ENCODE peak calls at places on chromosomes 7 and 10, in five cellular contexts. U is HFFc6; Y is cardiac fibroblast; N is fibroblast of lung; D is activated CD8-positive, alpha-beta T cell treated with anti-CD3 and anti-CD28 coated beads for 36 hours. O is an unnamed sample.

GRCh38 chr7:138618933-138619332 is 82.2 kb downstream of the SVOPL start:
- DNase-seq in U (no peak), Y (no peak), N (no peak), D (no peak), O (no peak)

GRCh38 chr10:121975295-121976086 is 474 bp upstream of the NSMCE4A start:
- DNase-seq in U (no peak), Y (no peak), N (no peak), D (no peak), O (no peak)

GRCh38 chr10:1548146-1548545 is 189.2 kb downstream of the ADARB2 start:
- DNase-seq in U (no peak), Y (no peak), N (no peak), D (no peak), O (no peak)

GRCh38 chr7:2069472-2069860 is 163.3 kb downstream of the MAD1L1 start:
- DNase-seq in U (no peak), Y (no peak), N (no peak), D (no peak), O (no peak)

GRCh38 chr7:17963281-17963680 is 23.0 kb upstream of the SNX13 start:
- DNase-seq in U (peak), Y (peak), N (peak), D (no peak), O (peak)

GRCh38 chr10:102274062-102274461 is 28.7 kb downstream of the GBF1 start:
- DNase-seq in U (no peak), Y (no peak), N (no peak), D (no peak), O (no peak)

GRCh38 chr10:43284341-43284910 is 17.6 kb upstream of the RASGEF1A start:
- DNase-seq in U (no peak), Y (no peak), N (no peak), D (peak), O (no peak)

GRCh38 chr10:113199459-113199858 is 249.4 kb downstream of the TCF7L2 start:
- DNase-seq in U (peak), Y (no peak), N (peak), D (no peak), O (peak)

GRCh38 chr7:96311967-96312366 is 9.9 kb downstream of the SLC25A13 start:
- DNase-seq in U (no peak), Y (peak), N (peak), D (no peak), O (peak)

GRCh38 chr7:28528899-28529298 is 116.6 kb downstream of the CREB5 start:
- DNase-seq in U (no peak), Y (no peak), N (no peak), D (no peak), O (no peak)

GRCh38 chr7:33156441-33156840 is 27.1 kb downstream of the BBS9 start:
- DNase-seq in U (no peak), Y (no peak), N (no peak), D (no peak), O (no peak)

DNA sequence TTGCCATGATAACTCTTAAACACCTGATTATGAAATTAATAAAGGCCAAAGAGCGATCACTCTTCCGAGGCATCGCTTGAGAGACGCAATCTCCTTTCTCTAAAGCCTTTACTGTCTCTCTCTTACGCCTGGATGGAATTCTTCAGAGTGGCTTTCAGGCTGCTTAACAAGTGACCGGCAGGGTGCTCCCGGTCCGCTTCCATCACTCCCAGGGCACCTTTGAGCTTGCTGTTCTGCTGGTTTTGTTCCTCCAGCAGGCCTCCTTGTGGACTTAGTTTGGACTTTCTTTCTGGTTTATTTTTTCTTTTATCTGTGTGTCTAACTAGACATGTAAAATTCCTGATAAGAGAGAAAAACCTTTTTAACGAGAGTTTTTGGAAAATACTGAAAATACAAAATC is 60.9 kb downstream of the MRPL32 start:
- DNase-seq in U (no peak), Y (peak), N (peak), D (no peak), O (no peak)
- TF ChIP-seq CTCF in U (no peak), Y (no peak), N (no peak), D (no peak), O (no peak)

DNA sequence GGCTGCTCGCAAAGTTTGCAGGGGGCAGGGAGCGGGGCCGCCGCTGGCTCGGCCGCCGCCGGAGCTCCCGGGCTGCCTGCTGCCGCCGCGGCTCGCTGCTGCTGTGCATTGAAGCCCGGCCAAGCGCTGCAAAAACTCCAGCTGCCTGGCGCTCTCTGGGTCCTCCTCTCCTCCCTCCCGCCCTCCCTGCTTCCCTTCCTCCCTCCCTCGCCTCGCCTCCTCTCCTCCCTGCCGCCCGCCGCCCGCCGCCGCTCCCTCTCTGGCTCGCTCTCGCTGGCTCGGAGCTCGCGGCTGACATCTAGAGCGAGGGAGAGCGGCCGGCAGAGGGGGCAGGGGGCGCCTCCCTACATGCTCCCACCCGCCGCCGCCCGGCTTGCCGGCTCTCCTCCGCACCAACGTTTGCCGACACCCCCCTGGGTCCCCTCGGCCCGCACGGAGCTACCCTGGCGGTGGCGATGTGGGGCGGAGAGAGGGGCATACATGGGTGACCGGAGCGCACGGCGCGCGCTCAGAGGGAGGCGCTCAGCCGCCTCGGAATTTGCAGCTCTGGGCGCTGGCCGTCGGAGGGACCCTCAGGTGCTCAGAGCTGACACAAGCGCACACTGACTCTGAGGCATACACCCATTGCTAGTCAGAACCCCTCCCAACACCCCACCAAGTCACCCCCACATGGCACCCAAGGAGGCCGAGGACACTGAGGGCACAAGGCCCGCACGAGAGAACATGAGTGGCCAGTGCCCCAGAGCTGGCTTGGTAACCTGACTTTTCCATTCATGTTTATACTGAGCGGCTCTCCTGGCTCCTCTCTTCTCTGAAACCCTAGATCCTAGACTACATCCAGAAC is 1.2 kb upstream of the PLXNA4 start:
- DNase-seq in U (no peak), Y (peak), N (peak), D (peak), O (peak)
- TF ChIP-seq CTCF in U (no peak), Y (no peak), N (peak), D (no peak), O (no peak)

DNA sequence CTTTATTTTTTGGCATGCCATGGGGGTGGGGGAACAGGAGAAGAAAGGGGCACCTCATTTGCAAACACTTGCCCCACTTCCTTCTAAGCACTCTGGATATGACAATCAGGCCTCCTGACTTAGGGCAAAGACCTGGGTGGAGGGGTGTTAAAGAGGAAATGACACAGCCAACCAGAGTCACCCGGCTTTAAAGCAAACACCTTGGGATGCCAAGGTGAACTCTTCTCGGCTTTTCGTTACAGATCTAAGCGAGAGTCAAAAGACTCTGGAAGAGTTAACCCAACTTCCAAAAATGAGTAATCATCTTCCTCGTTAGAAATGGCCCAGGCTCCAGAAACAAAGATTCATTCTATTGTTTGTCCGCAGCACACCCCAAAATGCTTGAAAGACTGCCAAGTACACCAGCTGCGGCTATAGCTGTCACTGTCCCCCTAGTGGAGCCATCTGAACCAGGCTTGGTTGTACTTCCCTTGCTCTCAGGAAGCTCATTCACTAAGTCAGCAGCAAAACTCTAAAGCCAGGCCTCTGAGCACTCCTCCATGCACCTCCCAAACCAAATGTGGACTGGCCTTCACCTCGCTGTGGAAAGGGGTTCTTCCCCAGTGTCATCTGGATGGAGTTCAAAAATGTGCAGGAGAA is 24.8 kb downstream of the FAM53B start:
- DNase-seq in U (peak), Y (peak), N (peak), D (peak), O (peak)
- TF ChIP-seq CTCF in U (peak), Y (peak), N (peak), D (peak), O (peak)

GRCh38 chr10:28541695-28542365 is 8.9 kb downstream of the WAC start:
- DNase-seq in U (no peak), Y (no peak), N (no peak), D (no peak), O (no peak)
- TF ChIP-seq CTCF in U (peak), Y (no peak), N (peak), D (no peak), O (no peak)

DNA sequence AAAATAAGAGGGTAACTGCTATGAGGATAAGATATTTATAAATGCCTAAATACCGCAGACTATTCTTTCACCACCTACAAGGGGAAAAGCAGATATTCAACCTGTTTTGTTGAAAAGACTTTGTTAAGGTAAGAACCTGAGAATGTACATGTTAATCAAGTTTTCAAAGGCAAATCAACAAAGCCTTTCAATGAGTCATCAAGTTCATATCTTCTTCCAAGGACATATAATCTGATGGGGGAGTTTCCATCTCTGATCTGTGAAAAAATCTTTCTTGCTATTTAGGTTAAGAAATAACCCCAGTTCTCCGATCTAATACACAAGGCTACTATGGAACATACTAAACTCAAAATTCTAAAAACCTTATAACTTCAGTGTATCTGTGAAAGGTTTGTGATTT is 40.0 kb upstream of the ANLN start:
- DNase-seq in U (no peak), Y (no peak), N (no peak), D (no peak), O (no peak)
- TF ChIP-seq CTCF in U (no peak), Y (no peak), N (no peak), D (no peak), O (no peak)

DNA sequence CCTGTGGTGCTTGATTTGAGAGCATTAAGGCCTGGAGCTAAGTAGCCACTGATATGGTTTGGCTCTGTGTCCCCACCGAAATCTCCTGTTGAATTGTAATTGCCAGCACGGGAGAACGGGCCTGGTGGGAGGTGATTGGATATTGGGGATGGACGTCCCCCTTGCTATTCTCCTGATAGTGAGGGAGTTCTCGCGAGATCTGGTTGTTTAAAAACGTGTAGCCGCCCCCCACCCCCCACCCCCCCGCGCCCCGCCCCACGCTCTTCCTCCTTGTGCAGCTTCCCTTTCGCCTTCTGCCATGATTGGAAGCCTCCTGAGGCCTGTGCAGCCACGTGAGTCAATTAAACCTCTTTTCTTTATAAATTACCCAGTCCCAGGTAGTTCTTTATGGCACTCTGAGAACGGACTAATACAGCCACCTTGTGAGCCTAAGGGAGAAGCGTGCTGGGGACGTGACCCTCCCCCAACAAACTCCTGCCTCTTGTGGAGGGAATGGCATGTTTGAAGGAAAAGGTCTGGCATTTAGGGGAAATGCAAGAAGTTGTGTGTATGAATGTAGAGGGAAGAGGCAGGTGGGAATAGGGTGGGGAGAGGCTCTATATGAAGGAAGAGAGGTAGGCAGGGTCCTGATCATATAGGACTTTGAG is 118.0 kb upstream of the KMT2C start:
- DNase-seq in U (no peak), Y (no peak), N (no peak), D (no peak), O (no peak)
- TF ChIP-seq CTCF in U (no peak), Y (no peak), N (no peak), D (no peak), O (no peak)

GRCh38 chr10:25682203-25682950 is 251.7 kb upstream of the MYO3A start:
- DNase-seq in U (no peak), Y (peak), N (peak), D (no peak), O (peak)
- TF ChIP-seq CTCF in U (peak), Y (peak), N (peak), D (no peak), O (peak)

GRCh38 chr7:158743219-158743618 is 38.6 kb upstream of the NCAPG2 start:
- DNase-seq in U (no peak), Y (no peak), N (no peak), D (no peak), O (no peak)

GRCh38 chr7:158740013-158740656 is 35.5 kb upstream of the NCAPG2 start:
- DNase-seq in U (peak), Y (peak), N (peak), D (no peak), O (peak)

GRCh38 chr7:158742065-158742821 is 37.6 kb upstream of the NCAPG2 start:
- DNase-seq in U (no peak), Y (no peak), N (no peak), D (no peak), O (no peak)

GRCh38 chr7:158740657-158741293 is 36.2 kb upstream of the NCAPG2 start:
- DNase-seq in U (peak), Y (peak), N (peak), D (no peak), O (peak)

GRCh38 chr7:158741294-158741666 is 36.7 kb upstream of the NCAPG2 start:
- DNase-seq in U (no peak), Y (no peak), N (no peak), D (no peak), O (no peak)
- TF ChIP-seq CTCF in U (no peak), Y (no peak), N (no peak), D (no peak), O (no peak)

DNA sequence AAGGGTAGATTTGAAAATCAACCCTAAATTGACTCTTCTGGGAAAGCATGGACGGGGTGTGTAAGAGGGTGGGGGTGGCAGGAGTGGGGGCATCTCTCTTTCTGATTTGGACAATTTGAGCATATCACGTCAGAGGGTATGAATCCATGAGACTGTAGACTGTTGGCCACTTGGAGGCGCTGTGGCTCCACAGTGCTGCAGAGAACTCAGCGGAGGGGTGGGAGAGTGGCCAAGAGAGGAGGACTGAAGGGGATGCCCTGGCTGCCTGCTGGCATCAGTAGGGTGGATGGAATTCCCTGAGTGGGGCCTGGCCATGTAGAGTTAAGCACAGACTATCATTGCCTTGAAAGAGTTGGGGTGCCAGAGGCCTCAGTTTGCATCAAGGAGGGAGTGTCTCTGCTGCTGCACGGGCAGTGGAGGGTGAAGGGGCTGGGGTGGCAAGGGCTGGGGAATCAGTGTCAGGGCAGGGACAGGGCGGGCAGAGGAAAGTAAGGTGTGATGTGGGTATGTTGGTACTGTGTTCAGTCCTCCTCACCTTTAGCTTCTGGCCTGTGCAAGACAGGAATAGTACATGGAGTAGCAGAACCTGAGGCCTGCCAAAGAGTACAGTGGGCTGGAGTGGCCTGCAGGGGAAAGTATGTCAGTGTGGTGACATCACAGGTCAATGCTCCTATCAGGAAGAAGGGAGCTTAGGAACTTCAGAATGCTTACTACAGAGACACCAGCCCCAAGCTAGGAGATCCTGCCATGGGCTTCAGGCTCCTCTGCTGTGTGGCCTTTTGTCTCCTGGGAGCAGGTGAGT is 133.5 kb upstream of the PRSS58 start:
- DNase-seq in U (no peak), Y (no peak), N (no peak), D (peak), O (no peak)
- TF ChIP-seq CTCF in U (peak), Y (peak), N (peak), D (peak), O (peak)